ENCODE peak calls at places on chromosomes 1 and 21, in eight cellular contexts. One of them, this sample, is unnamed. For H3K36me3, the result is how much of the 10 kb centered on the place peaks cover.

GRCh38 chr1:184593612-184594011 is 161.0 kb downstream of the EDEM3 start:
- DNase-seq in endothelial cell of umbilical vein: no peak
- DNase-seq in IMR-90: peak
- DNase-seq in tibial nerve: no peak
- DNase-seq in stomach: no peak
- DNase-seq in gastrocnemius medialis: no peak
- DNase-seq in ovary: no peak
- DNase-seq in right lobe of liver: no peak
- DNase-seq in this sample: no peak

GRCh38 chr1:54748094-54748835 is 16.1 kb downstream of the PARS2 start:
- DNase-seq in endothelial cell of umbilical vein: no peak
- DNase-seq in IMR-90: no peak
- DNase-seq in tibial nerve: no peak
- DNase-seq in stomach: no peak
- DNase-seq in gastrocnemius medialis: no peak
- DNase-seq in ovary: no peak
- DNase-seq in right lobe of liver: no peak
- DNase-seq in this sample: no peak

GRCh38 chr1:51690285-51690961 is 73.5 kb downstream of the OSBPL9 start:
- DNase-seq in endothelial cell of umbilical vein: peak
- DNase-seq in IMR-90: peak
- DNase-seq in tibial nerve: no peak
- DNase-seq in stomach: no peak
- DNase-seq in gastrocnemius medialis: no peak
- DNase-seq in ovary: no peak
- DNase-seq in right lobe of liver: peak
- DNase-seq in this sample: no peak

GRCh38 chr21:44503901-44504399 is 36.0 kb downstream of the KRTAP10-1 start:
- DNase-seq in endothelial cell of umbilical vein: no peak
- DNase-seq in IMR-90: no peak
- DNase-seq in tibial nerve: no peak
- DNase-seq in stomach: no peak
- DNase-seq in gastrocnemius medialis: no peak
- DNase-seq in ovary: no peak
- DNase-seq in right lobe of liver: no peak
- DNase-seq in this sample: peak

GRCh38 chr1:19644761-19645543 is 841 bp downstream of the NBL1 start:
- DNase-seq in endothelial cell of umbilical vein: peak
- DNase-seq in IMR-90: no peak
- DNase-seq in tibial nerve: no peak
- DNase-seq in stomach: peak
- DNase-seq in gastrocnemius medialis: no peak
- DNase-seq in ovary: peak
- DNase-seq in right lobe of liver: no peak
- DNase-seq in this sample: no peak

GRCh38 chr1:172178846-172179245 is 241.6 kb upstream of the C1orf105 start:
- DNase-seq in endothelial cell of umbilical vein: no peak
- DNase-seq in IMR-90: no peak
- DNase-seq in tibial nerve: no peak
- DNase-seq in stomach: no peak
- DNase-seq in gastrocnemius medialis: no peak
- DNase-seq in ovary: no peak
- DNase-seq in right lobe of liver: no peak
- DNase-seq in this sample: no peak

GRCh38 chr1:59601032-59601431 is 213.7 kb upstream of the HOOK1 start:
- DNase-seq in endothelial cell of umbilical vein: no peak
- DNase-seq in IMR-90: no peak
- DNase-seq in tibial nerve: no peak
- DNase-seq in stomach: no peak
- DNase-seq in gastrocnemius medialis: peak
- DNase-seq in ovary: no peak
- DNase-seq in right lobe of liver: no peak
- DNase-seq in this sample: peak

GRCh38 chr21:17446737-17447136 is 66.1 kb upstream of the CXADR start:
- DNase-seq in endothelial cell of umbilical vein: no peak
- DNase-seq in IMR-90: no peak
- DNase-seq in tibial nerve: no peak
- DNase-seq in stomach: no peak
- DNase-seq in gastrocnemius medialis: no peak
- DNase-seq in ovary: no peak
- DNase-seq in right lobe of liver: no peak
- DNase-seq in this sample: no peak

GRCh38 chr1:160097911-160098851 is at the start of gene IGSF8:
- DNase-seq in endothelial cell of umbilical vein: peak
- DNase-seq in IMR-90: peak
- DNase-seq in tibial nerve: peak
- DNase-seq in stomach: peak
- DNase-seq in gastrocnemius medialis: peak
- DNase-seq in ovary: peak
- DNase-seq in right lobe of liver: peak
- DNase-seq in this sample: peak

GRCh38 chr1:36762174-36762573 is 272.1 kb downstream of the GRIK3 start:
- DNase-seq in endothelial cell of umbilical vein: no peak
- DNase-seq in IMR-90: no peak
- DNase-seq in tibial nerve: no peak
- DNase-seq in stomach: no peak
- DNase-seq in gastrocnemius medialis: no peak
- DNase-seq in ovary: no peak
- DNase-seq in right lobe of liver: peak
- DNase-seq in this sample: no peak

DNA sequence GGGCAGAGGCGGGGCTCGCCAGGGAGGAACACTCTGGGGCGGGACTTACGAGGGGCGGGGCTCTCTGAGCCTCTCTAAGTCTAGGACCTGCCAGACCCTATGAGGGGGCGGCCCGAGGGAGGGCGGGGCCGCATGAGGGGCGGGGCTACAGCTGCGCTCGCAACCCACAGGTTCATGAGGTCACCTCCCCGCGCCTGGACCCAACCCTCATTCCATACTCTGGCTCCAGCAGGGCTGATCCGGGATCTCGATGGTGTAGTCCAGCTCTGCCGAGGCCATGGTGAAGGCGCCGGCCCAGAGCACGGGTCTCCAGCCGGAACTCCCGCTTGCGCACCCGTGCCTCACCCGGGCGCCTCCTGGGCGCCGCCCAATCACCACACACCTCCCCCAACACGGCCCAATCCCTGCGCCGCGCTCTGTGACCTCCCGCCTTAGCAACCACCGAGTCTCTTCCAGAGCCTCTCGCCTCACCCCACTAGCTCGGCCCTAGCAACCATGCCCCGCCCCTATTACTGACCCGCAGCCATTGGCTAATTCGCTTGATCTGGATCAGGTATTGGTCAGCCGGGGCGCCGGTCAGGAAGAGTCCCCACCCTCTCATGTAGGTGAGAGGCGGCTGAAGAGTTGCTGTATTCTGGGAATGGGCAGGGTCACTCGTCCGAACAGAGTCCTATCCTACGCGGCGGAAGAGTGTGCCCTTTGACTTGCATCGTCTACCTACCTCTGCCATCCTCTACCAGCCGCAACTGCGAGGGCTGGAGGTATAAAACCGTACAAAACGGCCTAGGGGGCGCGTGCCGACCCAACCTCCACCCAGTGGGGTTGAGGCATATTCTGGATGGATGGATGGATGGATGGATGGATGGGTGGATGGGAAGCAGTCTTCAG is at the start of the genes ARMH1 and TMEM53:
- DNase-seq in endothelial cell of umbilical vein: peak
- DNase-seq in IMR-90: peak
- DNase-seq in tibial nerve: peak
- DNase-seq in stomach: peak
- DNase-seq in gastrocnemius medialis: peak
- DNase-seq in ovary: peak
- DNase-seq in right lobe of liver: peak
- DNase-seq in this sample: peak
- TF ChIP-seq POLR2A in endothelial cell of umbilical vein: peak
- TF ChIP-seq POLR2A in IMR-90: peak
- TF ChIP-seq POLR2A in tibial nerve: peak
- TF ChIP-seq POLR2A in stomach: peak
- TF ChIP-seq POLR2A in gastrocnemius medialis: peak
- TF ChIP-seq POLR2A in ovary: peak
- TF ChIP-seq POLR2A in right lobe of liver: peak
- TF ChIP-seq POLR2A in this sample: no peak

GRCh38 chr1:179105393-179105792 is 23.5 kb downstream of the TOR3A start:
- DNase-seq in endothelial cell of umbilical vein: no peak
- DNase-seq in IMR-90: no peak
- DNase-seq in tibial nerve: no peak
- DNase-seq in stomach: no peak
- DNase-seq in gastrocnemius medialis: no peak
- DNase-seq in ovary: no peak
- DNase-seq in right lobe of liver: no peak
- DNase-seq in this sample: no peak
- H3K36me3 ChIP-seq in endothelial cell of umbilical vein: half or more
- H3K36me3 ChIP-seq in IMR-90: under half
- H3K36me3 ChIP-seq in tibial nerve: under half
- H3K36me3 ChIP-seq in stomach: under half
- H3K36me3 ChIP-seq in gastrocnemius medialis: under half
- H3K36me3 ChIP-seq in ovary: under half
- H3K36me3 ChIP-seq in right lobe of liver: under half
- H3K36me3 ChIP-seq in this sample: under half

GRCh38 chr1:110899458-110899843 is 26.5 kb downstream of the CD53 start:
- DNase-seq in endothelial cell of umbilical vein: no peak
- DNase-seq in IMR-90: no peak
- DNase-seq in tibial nerve: no peak
- DNase-seq in stomach: no peak
- DNase-seq in gastrocnemius medialis: no peak
- DNase-seq in ovary: no peak
- DNase-seq in right lobe of liver: no peak
- DNase-seq in this sample: no peak
- H3K4me3 ChIP-seq in endothelial cell of umbilical vein: no peak
- H3K4me3 ChIP-seq in IMR-90: no peak
- H3K4me3 ChIP-seq in tibial nerve: no peak
- H3K4me3 ChIP-seq in stomach: no peak
- H3K4me3 ChIP-seq in gastrocnemius medialis: no peak
- H3K4me3 ChIP-seq in ovary: no peak
- H3K4me3 ChIP-seq in right lobe of liver: no peak
- H3K4me3 ChIP-seq in this sample: no peak

GRCh38 chr1:157992031-157992568 is 1.3 kb upstream of the KIRREL1 start:
- DNase-seq in endothelial cell of umbilical vein: peak
- DNase-seq in IMR-90: peak
- DNase-seq in tibial nerve: peak
- DNase-seq in stomach: peak
- DNase-seq in gastrocnemius medialis: peak
- DNase-seq in ovary: peak
- DNase-seq in right lobe of liver: peak
- DNase-seq in this sample: peak

GRCh38 chr1:157994704-157995540 is 1.5 kb downstream of the KIRREL1 start:
- DNase-seq in endothelial cell of umbilical vein: peak
- DNase-seq in IMR-90: peak
- DNase-seq in tibial nerve: no peak
- DNase-seq in stomach: no peak
- DNase-seq in gastrocnemius medialis: no peak
- DNase-seq in ovary: peak
- DNase-seq in right lobe of liver: no peak
- DNase-seq in this sample: no peak

GRCh38 chr1:157994081-157994581 is 686 bp downstream of the KIRREL1 start:
- DNase-seq in endothelial cell of umbilical vein: peak
- DNase-seq in IMR-90: no peak
- DNase-seq in tibial nerve: no peak
- DNase-seq in stomach: no peak
- DNase-seq in gastrocnemius medialis: no peak
- DNase-seq in ovary: peak
- DNase-seq in right lobe of liver: no peak
- DNase-seq in this sample: no peak

GRCh38 chr1:157992813-157993178 is 649 bp upstream of the KIRREL1 start:
- DNase-seq in endothelial cell of umbilical vein: no peak
- DNase-seq in IMR-90: no peak
- DNase-seq in tibial nerve: no peak
- DNase-seq in stomach: no peak
- DNase-seq in gastrocnemius medialis: no peak
- DNase-seq in ovary: no peak
- DNase-seq in right lobe of liver: no peak
- DNase-seq in this sample: no peak

GRCh38 chr1:157993179-157994080 is at the start of gene KIRREL1:
- DNase-seq in endothelial cell of umbilical vein: peak
- DNase-seq in IMR-90: peak
- DNase-seq in tibial nerve: peak
- DNase-seq in stomach: peak
- DNase-seq in gastrocnemius medialis: no peak
- DNase-seq in ovary: peak
- DNase-seq in right lobe of liver: no peak
- DNase-seq in this sample: peak
- TF ChIP-seq POLR2A in endothelial cell of umbilical vein: peak
- TF ChIP-seq POLR2A in IMR-90: peak
- TF ChIP-seq POLR2A in tibial nerve: peak
- TF ChIP-seq POLR2A in stomach: no peak
- TF ChIP-seq POLR2A in gastrocnemius medialis: peak
- TF ChIP-seq POLR2A in ovary: peak
- TF ChIP-seq POLR2A in right lobe of liver: no peak
- TF ChIP-seq POLR2A in this sample: no peak

DNA sequence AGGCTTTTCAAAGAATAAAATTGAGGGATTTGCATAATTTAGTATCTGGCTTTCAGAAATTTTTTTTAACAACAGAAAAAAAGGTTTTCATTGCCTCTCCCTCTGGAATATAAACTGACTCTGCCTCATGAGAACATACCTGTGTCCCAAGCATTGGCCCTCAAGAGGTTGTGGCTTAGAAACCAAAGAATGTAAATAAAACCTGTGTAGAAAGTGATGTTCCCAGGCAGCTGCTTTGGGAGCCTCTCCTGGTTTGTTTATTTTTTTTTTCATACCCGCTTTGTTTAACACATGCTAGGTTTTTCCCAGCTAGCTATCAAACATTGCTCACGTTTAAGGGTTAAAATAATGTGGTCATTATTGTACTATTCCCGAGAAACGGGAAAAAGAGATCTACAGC is 40.5 kb upstream of the IFNAR2 start:
- DNase-seq in endothelial cell of umbilical vein: no peak
- DNase-seq in IMR-90: no peak
- DNase-seq in tibial nerve: no peak
- DNase-seq in stomach: no peak
- DNase-seq in gastrocnemius medialis: no peak
- DNase-seq in ovary: no peak
- DNase-seq in right lobe of liver: no peak
- DNase-seq in this sample: no peak
- H3K36me3 ChIP-seq in endothelial cell of umbilical vein: under half
- H3K36me3 ChIP-seq in IMR-90: under half
- H3K36me3 ChIP-seq in tibial nerve: under half
- H3K36me3 ChIP-seq in stomach: under half
- H3K36me3 ChIP-seq in gastrocnemius medialis: under half
- H3K36me3 ChIP-seq in ovary: under half
- H3K36me3 ChIP-seq in right lobe of liver: under half
- H3K36me3 ChIP-seq in this sample: under half